ENCODE peak calls at places on chromosome 14, in five cellular contexts. One of them, this sample, is unnamed.
A peak's percentile ranks its signal among the peaks of the same experiment; 100 is the strongest.

GRCh38 chr14:34933301-34933700 is 49.5 kb upstream of the SRP54 start:
- DNase-seq in GM06990: no peak
- DNase-seq in lung: no peak
- DNase-seq in NCI-H2029: no peak
- DNase-seq in KG1: no peak
- DNase-seq in this sample: no peak

GRCh38 chr14:94381149-94382030 is 7.0 kb downstream of the SERPINA1 start:
- DNase-seq in GM06990: no peak
- DNase-seq in lung: no peak
- DNase-seq in NCI-H2029: no peak
- DNase-seq in KG1: no peak
- DNase-seq in this sample: no peak

GRCh38 chr14:98237939-98238338 is 1034.1 kb downstream of the BCL11B start:
- DNase-seq in GM06990: no peak
- DNase-seq in lung: no peak
- DNase-seq in NCI-H2029: no peak
- DNase-seq in KG1: no peak
- DNase-seq in this sample: no peak

GRCh38 chr14:100782516-100783320 is 43.2 kb upstream of the MEG3 start:
- DNase-seq in GM06990: no peak
- DNase-seq in lung: no peak
- DNase-seq in NCI-H2029: no peak
- DNase-seq in KG1: no peak
- DNase-seq in this sample: no peak

GRCh38 chr14:69693145-69693544 is 73.8 kb upstream of the SRSF5 start:
- DNase-seq in GM06990: peak; percentile 70
- DNase-seq in lung: no peak
- DNase-seq in NCI-H2029: peak; percentile 50
- DNase-seq in KG1: no peak
- DNase-seq in this sample: no peak

GRCh38 chr14:105487449-105487985 is 831 bp downstream of the CRIP1 start:
- DNase-seq in GM06990: peak; percentile 72
- DNase-seq in lung: no peak
- DNase-seq in NCI-H2029: no peak
- DNase-seq in KG1: no peak
- DNase-seq in this sample: peak; percentile 84

GRCh38 chr14:74977901-74978385 is 22.5 kb upstream of the PGF start:
- DNase-seq in GM06990: no peak
- DNase-seq in lung: no peak
- DNase-seq in NCI-H2029: no peak
- DNase-seq in KG1: no peak
- DNase-seq in this sample: no peak

GRCh38 chr14:61472025-61472672 is 150.8 kb downstream of the PRKCH start:
- DNase-seq in GM06990: no peak
- DNase-seq in lung: peak; percentile 28
- DNase-seq in NCI-H2029: no peak
- DNase-seq in KG1: no peak
- DNase-seq in this sample: no peak

GRCh38 chr14:35689000-35689460 is 120.1 kb downstream of the RALGAPA1 start:
- DNase-seq in GM06990: no peak
- DNase-seq in lung: no peak
- DNase-seq in NCI-H2029: no peak
- DNase-seq in KG1: no peak
- DNase-seq in this sample: no peak

GRCh38 chr14:61501714-61502458 is 180.5 kb downstream of the PRKCH start:
- DNase-seq in GM06990: no peak
- DNase-seq in lung: no peak
- DNase-seq in NCI-H2029: no peak
- DNase-seq in KG1: no peak
- DNase-seq in this sample: no peak

This sample was measured in stimulated activated effector memory CD8-positive, alpha-beta T cell treated with anti-CD3 and anti-CD28 coated beads, Interleukin-12 subunit alpha, Interleukin-12 subunit beta, amount 100 ng/mL, for 72 hours.